ENCODE peak calls at places on chromosomes 3 and 15, in ten cellular contexts. A is left lung; H is fibroblast of lung; X is GM12864; W is SJSA1; T is DND-41; Y is brain microvascular endothelial cell; B is naive thymus-derived CD4-positive, alpha-beta T cell; U is breast epithelium; K is heart right ventricle. Q is an unnamed sample.

GRCh38 chr3:130601662-130602061 is 84.7 kb downstream of the COL6A6 start:
- DNase-seq in U (no peak), B (no peak), H (peak; percentile 69), K (no peak), T (no peak), A (no peak), X (no peak), W (no peak), Y (no peak), Q (peak; percentile 15)

GRCh38 chr3:25831578-25831977 is 41.7 kb downstream of the OXSM start:
- DNase-seq in T (peak; percentile 12), U (no peak), A (no peak), Y (peak; percentile 38), W (no peak), B (no peak), H (peak; percentile 36), X (no peak), K (no peak), Q (no peak)

GRCh38 chr3:168973206-168973605 is 690.3 kb downstream of the MECOM start:
- DNase-seq in A (no peak), H (peak; percentile 38), B (no peak), K (no peak), Y (no peak), X (no peak), T (no peak), U (no peak), W (no peak), Q (no peak)

GRCh38 chr3:177427540-177427939 is 230.3 kb upstream of the TBL1XR1 start:
- DNase-seq in A (no peak), T (no peak), H (peak; percentile 80), U (no peak), Y (peak; percentile 27), W (no peak), X (no peak), K (no peak), B (no peak), Q (no peak)

GRCh38 chr3:161412117-161412516 is 40.8 kb upstream of the SPTSSB start:
- DNase-seq in K (no peak), A (no peak), Y (no peak), B (no peak), T (no peak), X (no peak), U (no peak), H (no peak), W (no peak), Q (no peak)

GRCh38 chr3:179653777-179654117 is 907 bp downstream of the USP13 start:
- DNase-seq in B (no peak), Y (peak; percentile 19), H (no peak), W (no peak), T (no peak), K (no peak), A (no peak), X (no peak), U (no peak), Q (no peak)

GRCh38 chr3:129121016-129121791 is 400 bp downstream of the RAB43 start:
- DNase-seq in Y (no peak), X (no peak), H (peak; percentile 41), A (peak; percentile 86), B (peak; percentile 49), K (no peak), T (peak; percentile 63), U (no peak), W (no peak), Q (no peak)

GRCh38 chr3:148023994-148024393 is 614.8 kb downstream of the ZIC1 start:
- DNase-seq in A (no peak), T (no peak), H (peak; percentile 96), B (no peak), Y (peak; percentile 93), X (no peak), U (no peak), K (no peak), W (no peak), Q (peak; percentile 57)

GRCh38 chr15:67101981-67102929 is 36.9 kb downstream of the SMAD3 start:
- DNase-seq in K (no peak), Y (peak; percentile 61), U (no peak), H (peak; percentile 95), A (no peak), T (no peak), W (no peak), X (peak; percentile 90), B (no peak), Q (no peak)

GRCh38 chr15:67104453-67104852 is 39.1 kb downstream of the SMAD3 start:
- DNase-seq in A (no peak), U (no peak), Y (no peak), X (no peak), B (no peak), T (no peak), H (no peak), K (no peak), W (no peak), Q (no peak)

GRCh38 chr15:67103021-67103420 is 37.6 kb downstream of the SMAD3 start:
- DNase-seq in U (no peak), K (no peak), B (no peak), H (no peak), A (no peak), T (no peak), X (no peak), W (no peak), Y (no peak), Q (no peak)

GRCh38 chr15:67103869-67104268 is 38.5 kb downstream of the SMAD3 start:
- DNase-seq in Y (no peak), K (no peak), A (no peak), H (no peak), W (no peak), U (no peak), T (peak; percentile 44), X (no peak), B (peak; percentile 32), Q (no peak)

GRCh38 chr15:67103432-67103831 is 38.0 kb downstream of the SMAD3 start:
- DNase-seq in H (no peak), B (no peak), W (no peak), K (no peak), T (no peak), Y (no peak), U (no peak), X (no peak), A (no peak), Q (no peak)
- H3K4me3 ChIP-seq in H (no peak overlapping the region), B (peak overlapping the region; percentile 42), W (no peak overlapping the region), K (no peak overlapping the region), T (no peak overlapping the region), Y (no peak overlapping the region), U (no peak overlapping the region), X (no peak overlapping the region), A (no peak overlapping the region), Q (no peak overlapping the region)

GRCh38 chr15:24823473-24823872 is 131.3 kb upstream of the SNRPN start:
- DNase-seq in Y (no peak), T (no peak), A (no peak), W (no peak), U (no peak), X (no peak), K (peak; percentile 70), H (no peak), B (no peak), Q (no peak)
- H3K4me3 ChIP-seq in Y (no peak overlapping the region), T (no peak overlapping the region), A (no peak overlapping the region), W (no peak overlapping the region), U (no peak overlapping the region), X (no peak overlapping the region), K (peak overlapping the region; percentile 45), H (no peak overlapping the region), B (no peak overlapping the region), Q (no peak overlapping the region)

GRCh38 chr3:14849831-14850230 is 31.1 kb downstream of the FGD5 start:
- DNase-seq in B (no peak), T (peak; percentile 69), W (no peak), X (no peak), U (no peak), H (no peak), Y (no peak), K (no peak), A (no peak), Q (no peak)

GRCh38 chr3:14846481-14846880 is 27.7 kb downstream of the FGD5 start:
- DNase-seq in A (no peak), B (no peak), U (no peak), T (no peak), H (no peak), W (no peak), Y (no peak), K (no peak), X (no peak), Q (no peak)

GRCh38 chr3:14845826-14846225 is 27.1 kb downstream of the FGD5 start:
- DNase-seq in T (no peak), A (no peak), K (no peak), X (no peak), W (no peak), H (no peak), Y (no peak), B (no peak), U (no peak), Q (no peak)

GRCh38 chr3:14848906-14849305 is 30.1 kb downstream of the FGD5 start:
- DNase-seq in A (no peak), W (no peak), B (no peak), K (no peak), U (no peak), T (no peak), Y (no peak), H (no peak), X (no peak), Q (no peak)

DNA sequence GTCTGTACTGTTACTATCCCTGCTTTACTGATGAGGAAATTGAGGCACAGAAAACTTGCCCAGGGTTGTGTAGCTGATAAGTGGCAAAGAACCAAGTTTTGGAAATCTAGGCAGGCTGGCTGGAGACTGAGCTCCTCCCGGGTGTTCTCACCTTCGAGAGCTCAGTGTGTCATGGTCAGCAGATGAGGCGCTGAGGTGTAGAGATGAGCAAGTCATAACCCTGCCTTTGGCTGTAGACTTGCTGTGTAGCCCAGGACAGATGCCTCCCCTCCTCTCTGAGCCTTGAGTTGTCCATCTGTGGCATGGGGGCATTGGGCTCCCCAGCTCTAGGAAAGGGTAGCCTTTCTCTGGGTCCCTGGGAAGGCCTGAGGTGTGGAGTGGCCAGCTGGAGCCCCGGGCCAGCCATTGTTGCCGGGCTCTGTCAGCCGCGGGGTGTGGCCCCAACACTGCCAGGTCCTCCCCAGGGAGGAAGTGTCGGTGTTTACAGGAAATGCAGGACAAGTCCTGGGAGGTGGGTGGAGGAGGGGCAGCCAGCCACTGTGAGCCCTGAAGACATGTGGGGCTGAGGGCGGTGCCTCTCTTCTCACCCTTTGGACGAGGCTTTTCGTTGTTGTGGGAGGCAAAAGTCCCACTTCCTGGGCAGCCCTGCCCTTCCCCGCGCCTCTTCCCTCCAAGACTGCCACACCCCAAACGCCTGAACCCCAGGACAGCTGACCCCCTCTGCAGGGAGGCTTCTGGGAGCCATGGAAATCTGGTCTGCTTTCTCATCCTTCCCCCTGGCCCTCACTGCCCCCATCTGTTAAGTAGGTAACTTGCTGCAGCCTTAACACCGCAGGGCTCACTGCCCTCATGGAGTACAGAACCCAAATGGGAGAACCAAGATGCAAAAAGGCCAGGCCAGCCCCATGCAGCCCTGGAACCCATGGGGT is 29.1 kb downstream of the FGD5 start:
- DNase-seq in W (no peak), A (no peak), X (no peak), Y (no peak), U (no peak), K (peak; percentile 74), T (peak; percentile 36), B (no peak), H (no peak), Q (no peak)
- H3K4me3 ChIP-seq in W (no peak overlapping the region), A (no peak overlapping the region), X (no peak overlapping the region), Y (no peak overlapping the region), U (no peak overlapping the region), K (no peak overlapping the region), T (no peak overlapping the region), B (no peak overlapping the region), H (no peak overlapping the region), Q (no peak overlapping the region)

DNA sequence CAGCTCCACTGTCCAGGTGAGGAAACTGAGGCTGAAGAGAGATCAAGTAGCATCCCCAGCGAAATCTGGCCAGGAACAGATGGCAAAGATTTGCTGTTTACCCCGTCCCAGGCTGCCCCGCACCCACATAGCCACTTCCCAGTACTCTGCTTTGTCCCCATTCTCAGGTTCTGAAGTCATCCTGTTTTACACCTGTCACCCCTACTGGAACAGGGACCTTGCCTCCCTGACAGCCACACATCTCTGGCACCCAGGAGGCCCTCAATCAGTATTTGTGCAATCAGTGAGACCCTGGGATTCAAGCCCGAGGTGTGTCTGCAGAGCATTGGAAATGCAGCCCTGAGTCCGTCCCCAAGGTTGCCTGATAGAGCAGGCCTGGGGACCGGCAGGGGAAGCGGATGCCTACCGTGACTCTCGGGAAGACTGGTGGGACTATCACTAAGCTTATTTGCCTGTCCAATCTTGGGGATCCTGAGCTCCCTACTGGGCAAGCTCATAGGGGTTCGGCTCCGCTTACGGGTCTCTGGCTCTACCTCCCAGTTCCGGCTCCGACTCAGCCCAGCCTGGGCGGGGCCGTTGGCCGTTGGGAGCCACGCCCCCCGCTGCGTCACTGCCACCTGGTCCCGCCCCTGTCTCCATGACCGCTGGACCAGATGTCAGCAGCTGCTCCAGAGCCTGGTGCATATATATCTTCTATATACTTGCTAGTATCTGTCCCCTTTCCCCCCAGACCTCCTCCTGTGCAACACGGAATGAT is 17.5 kb upstream of the FANCD2 start:
- DNase-seq in K (peak; percentile 90), A (peak; percentile 99), B (peak; percentile 55), T (peak; percentile 34), W (peak; percentile 66), X (no peak), H (peak; percentile 66), Y (peak; percentile 66), U (peak; percentile 87), Q (no peak)
- H3K4me3 ChIP-seq in K (peak overlapping the region; percentile 55), A (peak overlapping the region; percentile 51), B (peak overlapping the region; percentile 62), T (no peak overlapping the region), W (no peak overlapping the region), X (peak overlapping the region; percentile 54), H (peak overlapping the region; percentile 54), Y (peak overlapping the region; percentile 54), U (peak overlapping the region; percentile 33), Q (peak overlapping the region; percentile 46)